ENCODE peak calls at places on chromosomes 3 and 15, in eight cellular contexts. U is OCI-LY7, J is MM.1S, B is RWPE2, G is AG04449, T is upper lobe of right lung, M is AG09309, K is PC-9. Y is an unnamed sample.

GRCh38 chr15:27743078-27743477 is 356.0 kb downstream of the OCA2 start:
- DNase-seq in G (no peak), U (no peak), M (no peak), K (no peak), T (no peak), B (peak), J (no peak), Y (no peak)

GRCh38 chr3:188133219-188133618 is 20.7 kb upstream of the LPP start:
- DNase-seq in M (no peak), K (no peak), T (no peak), J (no peak), U (no peak), B (no peak), G (no peak), Y (no peak)

GRCh38 chr15:101413239-101413638 is 76.3 kb downstream of the PCSK6 start:
- DNase-seq in M (no peak), K (no peak), G (no peak), T (no peak), U (no peak), J (no peak), B (no peak), Y (no peak)

GRCh38 chr3:12323237-12323636 is 34.4 kb downstream of the PPARG start:
- DNase-seq in B (no peak), T (no peak), K (no peak), M (no peak), U (no peak), G (no peak), J (no peak), Y (no peak)

GRCh38 chr3:150779402-150779858 is 16.5 kb upstream of the SIAH2 start:
- DNase-seq in J (no peak), G (no peak), B (no peak), U (no peak), K (no peak), T (no peak), M (no peak), Y (no peak)

GRCh38 chr3:55264933-55265332 is 222.2 kb downstream of the WNT5A start:
- DNase-seq in T (no peak), M (no peak), B (no peak), U (no peak), K (no peak), G (no peak), J (no peak), Y (no peak)

GRCh38 chr15:52709172-52709979 is 30.2 kb upstream of the ATOSA start:
- DNase-seq in U (peak), M (no peak), T (no peak), B (no peak), G (no peak), J (peak), K (peak), Y (no peak)

GRCh38 chr3:119234610-119235009 is 6.1 kb downstream of the B4GALT4 start:
- DNase-seq in G (no peak), T (no peak), B (no peak), U (no peak), K (no peak), M (no peak), J (no peak), Y (no peak)

GRCh38 chr3:14678015-14678503 is 3.1 kb downstream of the C3orf20 start:
- DNase-seq in B (no peak), J (no peak), K (no peak), T (no peak), U (no peak), G (no peak), M (no peak), Y (no peak)

GRCh38 chr3:111691293-111691909 is 96.3 kb upstream of the ZBED2 start:
- DNase-seq in G (no peak), B (no peak), K (no peak), J (peak), T (no peak), M (no peak), U (peak), Y (no peak)

GRCh38 chr15:78909791-78910228 is 35.0 kb downstream of the CTSH start:
- DNase-seq in B (no peak), M (no peak), G (no peak), J (peak), U (peak), K (no peak), T (no peak), Y (no peak)

DNA sequence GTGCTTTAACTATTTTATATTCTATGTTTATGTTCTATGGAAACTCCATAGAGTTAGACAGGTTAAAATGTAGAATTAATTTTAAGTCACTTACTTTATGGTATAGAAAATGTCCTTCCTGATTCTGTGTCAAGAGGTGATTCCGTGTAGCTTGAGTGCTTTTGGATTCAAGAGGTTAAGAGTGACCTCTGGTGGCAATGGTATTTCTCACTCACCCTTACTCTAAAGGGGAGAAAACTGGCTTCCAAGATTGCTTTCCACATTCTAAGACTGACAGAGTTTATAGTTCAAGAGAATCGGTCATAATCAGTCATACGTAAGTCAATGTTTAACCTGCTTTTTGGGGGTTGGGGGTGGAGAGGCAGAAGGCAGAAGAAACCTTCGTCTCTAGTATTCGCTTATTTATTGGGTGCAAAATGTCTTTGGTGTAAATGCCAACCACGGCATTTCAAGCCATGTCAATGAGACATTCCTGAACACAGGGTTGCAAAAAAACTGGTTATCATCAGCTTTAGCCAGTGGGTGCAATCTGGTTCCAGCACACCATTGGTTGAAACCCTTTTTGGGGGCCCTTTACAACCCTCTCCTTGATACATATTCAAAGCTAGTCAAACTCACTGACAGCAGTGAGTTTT is 92.0 kb upstream of the VGLL3 start:
- DNase-seq in T (no peak), G (no peak), B (no peak), M (peak), J (peak), U (peak), K (peak), Y (no peak)
- TF ChIP-seq CTCF in T (peak), G (peak), B (peak), M (peak), J (peak), U (peak), K (peak), Y (no peak)

GRCh38 chr3:78283994-78284393 is 1244.1 kb downstream of the ROBO2 start:
- DNase-seq in T (no peak), U (no peak), M (no peak), J (no peak), K (no peak), G (no peak), B (no peak), Y (no peak)
- TF ChIP-seq CTCF in T (no peak), U (no peak), M (no peak), J (no peak), K (no peak), G (no peak), B (no peak), Y (no peak)

GRCh38 chr15:41894791-41895463 is 1.1 kb upstream of the SPTBN5 start:
- DNase-seq in M (no peak), B (peak), K (peak), G (no peak), T (peak), U (no peak), J (no peak), Y (peak)
- TF ChIP-seq CTCF in M (no peak), B (peak), K (no peak), G (peak), T (no peak), U (no peak), J (no peak), Y (no peak)

DNA sequence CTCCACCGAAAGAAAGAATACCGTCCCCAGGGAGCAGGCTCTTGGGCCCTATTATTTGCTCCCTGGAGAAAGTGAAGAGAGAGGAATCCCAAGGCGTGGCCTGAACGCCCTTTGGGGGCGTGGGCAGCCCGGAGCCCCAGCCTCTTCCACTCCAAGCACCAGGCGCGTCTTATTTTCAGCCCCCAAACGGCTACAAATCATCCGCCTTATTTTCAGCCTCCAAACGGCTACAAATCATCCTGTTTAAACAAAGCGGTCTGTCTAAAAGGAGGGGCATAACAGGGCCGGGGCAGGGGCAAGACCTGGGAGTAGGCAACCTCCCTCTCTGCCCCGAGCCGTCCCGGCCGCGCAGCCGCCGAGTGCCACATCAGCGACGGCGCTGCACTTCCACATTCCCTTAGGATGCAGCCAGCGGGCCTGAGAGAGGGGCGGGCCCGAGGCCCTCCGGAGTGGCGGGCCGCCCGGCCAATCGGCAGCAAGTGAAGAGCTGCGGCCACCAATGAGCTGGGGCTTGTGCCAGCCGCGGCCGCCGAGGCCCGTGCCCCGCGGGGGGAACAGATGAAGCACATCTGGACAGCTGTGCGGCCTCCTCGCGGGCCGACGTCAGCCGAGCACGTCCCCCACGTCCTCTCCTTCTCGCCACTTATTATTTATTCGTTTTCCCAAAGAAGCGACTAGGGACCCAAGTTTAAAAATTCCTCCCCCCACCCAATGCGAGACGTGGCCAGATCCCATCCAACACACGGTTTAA is at the start of gene TMEM45A:
- DNase-seq in J (peak), T (peak), M (peak), U (peak), G (peak), B (peak), K (peak), Y (peak)
- TF ChIP-seq CTCF in J (no peak), T (no peak), M (no peak), U (no peak), G (no peak), B (no peak), K (no peak), Y (no peak)

GRCh38 chr3:59308684-59309083 is 258.9 kb upstream of the CFAP20DC start:
- DNase-seq in B (no peak), K (no peak), U (no peak), T (no peak), M (no peak), J (no peak), G (no peak), Y (no peak)
- TF ChIP-seq CTCF in B (no peak), K (no peak), U (peak), T (no peak), M (peak), J (no peak), G (peak), Y (no peak)

DNA sequence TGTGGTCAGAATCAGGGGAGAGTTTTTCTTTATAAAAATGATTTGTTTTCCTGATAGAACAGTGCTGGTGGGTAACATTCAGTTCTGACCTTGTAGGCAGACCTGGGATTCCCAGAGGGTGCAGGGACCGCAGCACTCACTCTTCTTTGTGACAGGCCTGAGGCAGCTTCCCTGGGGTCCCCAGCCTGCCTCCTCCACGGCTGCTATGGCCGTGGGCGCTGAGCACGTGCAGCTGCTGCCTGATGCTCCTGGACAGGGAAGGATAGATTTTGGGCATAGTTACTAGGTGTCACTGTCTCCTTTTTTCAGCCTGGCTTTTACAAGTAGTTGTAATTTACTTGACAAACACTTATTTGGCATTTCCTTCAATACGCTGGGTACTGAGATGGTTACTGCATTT is 39.1 kb downstream of the CACNA1D start:
- DNase-seq in G (no peak), T (no peak), J (no peak), U (no peak), M (no peak), B (no peak), K (no peak), Y (no peak)
- TF ChIP-seq CTCF in G (no peak), T (no peak), J (no peak), U (no peak), M (no peak), B (no peak), K (no peak), Y (no peak)

DNA sequence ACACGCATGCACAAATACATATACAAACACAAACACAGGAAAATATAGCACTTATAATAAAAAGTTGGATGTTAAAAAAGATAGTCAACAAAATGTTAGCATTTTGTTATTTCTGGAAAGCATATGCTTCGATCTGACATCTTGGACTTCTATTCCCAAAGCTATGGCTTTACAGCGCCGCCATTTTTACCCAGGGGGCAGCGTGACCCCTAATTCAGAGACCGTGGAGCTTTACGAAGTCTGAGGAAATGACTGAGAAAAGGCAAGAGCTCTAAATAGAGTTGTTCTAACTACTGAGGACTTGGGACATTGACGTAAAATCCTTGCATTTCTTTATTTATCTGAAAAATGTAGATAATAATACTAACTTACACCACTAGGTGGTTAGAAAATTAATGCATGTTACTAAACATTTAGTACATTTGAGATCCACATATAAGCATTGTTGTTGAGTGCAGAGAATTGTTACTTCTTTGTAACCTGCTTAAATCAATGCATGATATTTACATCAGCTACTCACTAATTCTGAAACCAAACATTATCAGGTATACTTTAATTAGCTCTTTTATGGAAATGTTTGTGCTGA is 155.4 kb downstream of the TP63 start:
- DNase-seq in J (no peak), U (no peak), T (no peak), M (no peak), K (no peak), G (no peak), B (no peak), Y (no peak)
- TF ChIP-seq CTCF in J (peak), U (peak), T (no peak), M (no peak), K (peak), G (no peak), B (peak), Y (no peak)

GRCh38 chr3:66989860-66990696 is 8.0 kb upstream of the KBTBD8 start:
- DNase-seq in M (no peak), U (peak), G (no peak), B (no peak), T (no peak), K (no peak), J (peak), Y (no peak)
- TF ChIP-seq CTCF in M (peak), U (peak), G (no peak), B (peak), T (peak), K (no peak), J (peak), Y (no peak)

GRCh38 chr3:138573138-138573537 is 20.9 kb downstream of the CEP70 start:
- DNase-seq in J (no peak), M (no peak), B (no peak), T (no peak), K (no peak), U (no peak), G (no peak), Y (no peak)

GRCh38 chr3:138569090-138569489 is 25.0 kb downstream of the CEP70 start:
- DNase-seq in J (no peak), T (no peak), U (no peak), B (no peak), M (no peak), K (no peak), G (no peak), Y (no peak)

DNA sequence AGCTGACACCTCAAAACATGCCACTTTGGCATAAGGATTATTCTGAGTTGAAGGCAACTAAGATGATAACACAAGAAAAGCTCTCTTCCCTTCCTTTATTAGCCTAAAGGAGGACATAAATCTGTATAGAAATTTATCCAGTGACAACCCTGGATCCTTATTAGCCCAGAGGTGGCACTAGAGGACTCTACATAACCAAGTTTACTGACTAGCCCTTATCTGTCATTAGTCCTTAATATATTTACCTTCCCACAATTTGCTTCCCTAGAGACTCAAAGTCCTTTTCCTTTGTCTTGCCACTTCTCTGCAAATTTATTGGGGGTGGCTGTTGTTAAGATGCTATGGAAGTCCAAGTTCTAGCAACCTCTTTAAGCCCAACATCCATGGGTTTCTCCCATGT is 26.7 kb downstream of the CEP70 start:
- DNase-seq in U (no peak), K (no peak), B (no peak), M (no peak), J (peak), G (no peak), T (no peak), Y (no peak)
- TF ChIP-seq CTCF in U (peak), K (no peak), B (no peak), M (no peak), J (peak), G (no peak), T (no peak), Y (no peak)